ENCODE peak calls at places on chromosomes 6 and 20, in eight cellular contexts. Y is cardiac muscle cell, T is mucosa of descending colon, Z is heart right ventricle, O is tibial artery, L is HL-60, F is right cardiac atrium, C is brain microvascular endothelial cell. N is an unnamed sample.

GRCh38 chr20:22374678-22375590 is 209.4 kb downstream of the FOXA2 start:
- DNase-seq in F (no peak), T (no peak), Y (peak), C (peak), Z (no peak), O (no peak), L (no peak), N (no peak)

GRCh38 chr20:43925786-43926185 is 11.1 kb downstream of the TOX2 start:
- DNase-seq in T (peak), C (no peak), Y (peak), Z (no peak), O (peak), L (peak), F (no peak), N (no peak)

GRCh38 chr20:43987531-43987930 is 72.9 kb downstream of the TOX2 start:
- DNase-seq in L (no peak), Z (no peak), F (no peak), T (no peak), C (no peak), O (no peak), Y (no peak), N (no peak)

GRCh38 chr6:19303381-19303780 is 533.8 kb upstream of the ID4 start:
- DNase-seq in F (no peak), Z (no peak), Y (no peak), T (no peak), C (no peak), O (no peak), L (no peak), N (no peak)

GRCh38 chr6:165091121-165091785 is 218.2 kb downstream of the C6orf118 start:
- DNase-seq in L (no peak), C (no peak), Z (no peak), Y (no peak), O (no peak), F (no peak), T (no peak), N (no peak)

GRCh38 chr6:43748765-43749164 is 21.2 kb upstream of the VEGFA start:
- DNase-seq in L (no peak), T (no peak), Y (no peak), C (no peak), F (no peak), Z (no peak), O (no peak), N (no peak)

GRCh38 chr6:157020398-157021266 is 243.5 kb downstream of the ARID1B start:
- DNase-seq in Y (peak), Z (peak), C (peak), T (no peak), O (no peak), L (peak), F (peak), N (peak)

GRCh38 chr6:33923857-33924514 is 120.2 kb upstream of the MLN start:
- DNase-seq in F (no peak), O (no peak), L (no peak), Y (no peak), T (no peak), Z (no peak), C (no peak), N (no peak)

GRCh38 chr6:42345696-42346416 is 105.9 kb downstream of the TRERF1 start:
- DNase-seq in C (no peak), F (no peak), T (no peak), O (no peak), Y (no peak), L (no peak), Z (no peak), N (no peak)

GRCh38 chr6:164274510-164274909 is 860.0 kb downstream of the QKI start:
- DNase-seq in T (no peak), C (no peak), Y (no peak), Z (no peak), L (no peak), O (no peak), F (no peak), N (no peak)

GRCh38 chr6:42337985-42338572 is 113.6 kb downstream of the TRERF1 start:
- DNase-seq in L (no peak), O (no peak), C (no peak), F (no peak), T (no peak), Y (no peak), Z (no peak), N (no peak)

GRCh38 chr6:139161817-139162284 is 27.0 kb downstream of the HECA start:
- DNase-seq in Y (no peak), C (no peak), L (no peak), T (no peak), O (no peak), Z (no peak), F (no peak), N (peak)

DNA sequence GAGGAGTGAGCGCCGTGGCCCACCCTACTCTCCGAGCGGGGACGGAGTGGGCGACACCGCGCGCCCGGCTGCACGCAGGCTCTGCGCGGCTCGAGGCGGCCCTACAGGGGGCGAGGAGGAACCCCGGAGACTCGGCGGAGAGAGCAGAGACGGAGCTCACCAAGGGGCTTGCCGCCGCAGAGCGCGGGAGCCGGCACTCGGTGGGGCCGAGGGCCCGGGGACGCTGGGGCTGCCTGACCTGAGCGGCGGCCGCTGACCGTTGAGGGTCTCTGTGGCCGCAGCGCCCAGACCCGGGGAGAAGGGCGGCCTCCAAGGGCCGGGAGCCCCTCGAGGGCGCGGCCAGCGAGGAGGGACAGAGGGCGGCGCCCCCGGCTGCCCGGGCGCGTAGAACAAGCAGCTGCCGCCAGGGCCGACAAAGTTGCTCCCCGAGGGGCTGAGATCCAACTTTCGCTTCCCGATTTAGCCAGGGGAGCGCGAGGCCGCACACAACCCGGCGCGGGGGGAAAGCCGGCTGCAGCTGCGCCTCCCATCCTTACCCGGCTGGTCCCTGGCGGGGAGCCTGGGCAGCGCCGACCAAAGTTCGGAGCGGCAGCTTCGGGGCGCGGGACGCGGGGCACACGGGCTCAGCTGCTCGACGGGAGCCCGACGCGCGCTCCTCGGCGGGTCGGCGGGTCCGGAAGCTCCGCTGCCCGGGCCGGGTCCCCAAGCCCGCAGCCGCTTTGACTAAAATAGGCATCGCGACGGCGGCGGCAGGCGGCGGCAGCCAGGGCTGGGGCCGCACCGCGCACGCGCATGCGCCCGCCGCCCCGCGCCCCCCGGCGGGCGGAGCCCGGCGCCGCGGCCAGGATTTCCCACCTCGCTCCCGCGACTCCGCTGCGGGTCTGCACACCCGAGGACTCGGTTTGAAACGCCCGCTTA is 43.1 kb downstream of the POPDC3 start:
- DNase-seq in C (peak), L (no peak), O (peak), T (peak), F (peak), Y (peak), Z (peak), N (no peak)
- H3K4me3 ChIP-seq in C (peak), L (peak), O (peak), T (peak), F (peak), Y (peak), Z (peak), N (peak)

GRCh38 chr6:50845499-50846108 is 26.9 kb downstream of the TFAP2B start:
- DNase-seq in Z (no peak), L (no peak), Y (no peak), C (no peak), T (no peak), F (peak), O (no peak), N (no peak)

GRCh38 chr6:50847890-50848594 is 29.4 kb downstream of the TFAP2B start:
- DNase-seq in T (no peak), F (no peak), O (no peak), Z (no peak), C (no peak), L (no peak), Y (no peak), N (no peak)

GRCh38 chr6:50846860-50847171 is 28.1 kb downstream of the TFAP2B start:
- DNase-seq in O (no peak), Y (no peak), L (no peak), T (no peak), F (no peak), C (no peak), Z (no peak), N (no peak)

GRCh38 chr6:50843842-50844241 is 25.2 kb downstream of the TFAP2B start:
- DNase-seq in C (no peak), F (peak), L (no peak), Y (no peak), T (no peak), Z (no peak), O (no peak), N (no peak)

GRCh38 chr6:50846109-50846859 is 27.6 kb downstream of the TFAP2B start:
- DNase-seq in Y (no peak), L (no peak), C (no peak), Z (no peak), F (no peak), O (no peak), T (no peak), N (no peak)
- H3K4me3 ChIP-seq in Y (no peak), L (no peak), C (no peak), Z (no peak), F (no peak), O (no peak), T (no peak), N (no peak)

GRCh38 chr6:96777113-96777512 is 60.2 kb downstream of the GPR63 start:
- DNase-seq in Y (no peak), Z (no peak), F (no peak), O (no peak), L (peak), T (no peak), C (no peak), N (no peak)
- H3K4me3 ChIP-seq in Y (no peak), Z (no peak), F (no peak), O (no peak), L (no peak), T (no peak), C (no peak), N (no peak)

GRCh38 chr6:17355404-17355774 is 38.0 kb upstream of the CAP2 start:
- DNase-seq in Z (no peak), T (no peak), O (no peak), Y (no peak), C (no peak), F (no peak), L (no peak), N (no peak)

GRCh38 chr6:17353440-17354175 is 39.8 kb upstream of the CAP2 start:
- DNase-seq in O (no peak), Z (no peak), F (no peak), Y (no peak), T (no peak), L (no peak), C (no peak), N (no peak)

GRCh38 chr6:17358515-17358914 is 34.9 kb upstream of the CAP2 start:
- DNase-seq in T (no peak), L (no peak), Z (no peak), O (no peak), C (no peak), Y (no peak), F (no peak), N (no peak)

GRCh38 chr6:17352302-17352701 is 41.1 kb upstream of the CAP2 start:
- DNase-seq in T (no peak), C (peak), Y (no peak), L (no peak), Z (no peak), O (no peak), F (no peak), N (no peak)

GRCh38 chr6:17354700-17355403 is 38.5 kb upstream of the CAP2 start:
- DNase-seq in L (no peak), C (peak), F (no peak), Z (no peak), O (no peak), Y (no peak), T (no peak), N (no peak)
- H3K4me3 ChIP-seq in L (no peak), C (no peak), F (no peak), Z (no peak), O (no peak), Y (no peak), T (no peak), N (no peak)

GRCh38 chr6:92550501-92550900 is 868.9 kb downstream of the EPHA7 start:
- DNase-seq in Y (no peak), T (no peak), O (no peak), F (no peak), Z (no peak), L (no peak), C (no peak), N (no peak)
- H3K4me3 ChIP-seq in Y (no peak), T (no peak), O (no peak), F (no peak), Z (no peak), L (no peak), C (no peak), N (no peak)

DNA sequence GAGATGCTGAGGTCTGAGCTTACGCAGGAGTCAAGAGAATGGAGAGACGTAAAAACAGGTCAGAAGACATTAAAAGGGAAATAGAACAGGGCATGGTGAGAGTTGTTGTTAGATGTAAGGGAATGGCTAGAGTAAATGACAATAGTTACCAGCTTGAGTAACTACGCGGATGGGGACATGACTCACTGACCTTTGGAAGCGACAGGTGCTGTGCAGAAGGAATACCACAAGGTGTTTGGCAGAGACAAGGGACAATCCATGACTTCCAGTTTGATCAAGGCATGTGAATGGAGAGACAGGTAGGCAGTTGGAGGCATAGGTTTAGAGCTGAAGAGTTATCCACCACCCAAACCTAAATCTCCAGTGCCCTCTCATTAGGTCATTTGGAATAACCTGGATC is 190.4 kb upstream of the SASH1 start:
- DNase-seq in L (no peak), F (no peak), T (no peak), C (no peak), Y (no peak), Z (no peak), O (no peak), N (no peak)
- H3K4me3 ChIP-seq in L (no peak), F (no peak), T (no peak), C (no peak), Y (no peak), Z (no peak), O (no peak), N (no peak)

GRCh38 chr6:151481752-151482151 is 12.1 kb upstream of the CCDC170 start:
- DNase-seq in C (no peak), Z (no peak), F (no peak), O (no peak), T (no peak), Y (no peak), L (peak), N (no peak)
- H3K4me3 ChIP-seq in C (no peak), Z (no peak), F (no peak), O (no peak), T (no peak), Y (no peak), L (no peak), N (no peak)

GRCh38 chr6:23265270-23265669 is 695.9 kb downstream of the HDGFL1 start:
- DNase-seq in Z (no peak), F (no peak), C (no peak), O (no peak), L (no peak), Y (no peak), T (no peak), N (no peak)
- H3K4me3 ChIP-seq in Z (no peak), F (no peak), C (no peak), O (no peak), L (no peak), Y (no peak), T (no peak), N (no peak)

N was measured in effector memory CD4-positive, alpha-beta T cell.